ENCODE peak calls at places on chromosomes 11 and 22, in seven cellular contexts. Z, M, I, V, D, H and C are unnamed samples.

GRCh38 chr11:57335343-57336110 is at the start of gene SSRP1:
- DNase-seq in H (peak), I (peak), Z (peak), M (peak), D (peak), V (peak), C (peak)

GRCh38 chr11:2770556-2771301 is 70.9 kb upstream of the KCNQ1OT1 start:
- DNase-seq in V (no peak), I (no peak), Z (no peak), H (no peak), D (peak), M (no peak), C (no peak)

GRCh38 chr11:62128835-62129234 is 5.0 kb downstream of the INCENP start:
- DNase-seq in H (no peak), Z (no peak), V (no peak), M (no peak), I (no peak), D (no peak), C (no peak)

GRCh38 chr11:75194147-75194546 is 43.2 kb downstream of the SLCO2B1 start:
- DNase-seq in Z (no peak), M (no peak), V (no peak), H (no peak), D (no peak), I (no peak), C (no peak)

GRCh38 chr22:26672060-26672471 is 14.7 kb downstream of the MIAT start:
- DNase-seq in V (no peak), M (no peak), I (no peak), H (no peak), D (no peak), Z (no peak), C (no peak)

GRCh38 chr11:111039982-111040381 is 205.5 kb upstream of the POU2AF2 start:
- DNase-seq in I (no peak), D (no peak), V (no peak), H (no peak), Z (no peak), M (no peak), C (no peak)

GRCh38 chr22:26406118-26406517 is 22.9 kb upstream of the ASPHD2 start:
- DNase-seq in V (no peak), D (no peak), Z (peak), I (no peak), H (peak), M (peak), C (no peak)

GRCh38 chr22:46452195-46453005 is 85.0 kb downstream of the CELSR1 start:
- DNase-seq in Z (no peak), M (no peak), V (no peak), H (no peak), D (peak), I (no peak), C (no peak)

GRCh38 chr11:34809191-34810106 is 106.7 kb downstream of the APIP start:
- DNase-seq in Z (no peak), V (no peak), H (no peak), M (no peak), D (no peak), I (peak), C (no peak)

GRCh38 chr22:40922484-40923303 is 28.5 kb upstream of the RBX1 start:
- DNase-seq in I (peak), Z (peak), D (no peak), M (peak), H (peak), V (peak), C (peak)

GRCh38 chr11:614091-614582 is 1.6 kb downstream of the IRF7 start:
- DNase-seq in I (no peak), M (no peak), Z (no peak), D (no peak), H (no peak), V (no peak), C (no peak)

GRCh38 chr11:132115454-132115853 is 745.0 kb downstream of the NTM start:
- DNase-seq in Z (no peak), D (no peak), H (peak), I (peak), V (no peak), M (no peak), C (no peak)

GRCh38 chr22:17137861-17138425 is 16.8 kb upstream of the TMEM121B start:
- DNase-seq in D (no peak), M (no peak), H (no peak), V (no peak), I (no peak), Z (no peak), C (no peak)

GRCh38 chr11:131609317-131609716 is 238.9 kb downstream of the NTM start:
- DNase-seq in V (no peak), M (no peak), D (no peak), H (no peak), I (no peak), Z (peak), C (no peak)

GRCh38 chr22:33272866-33273265 is 214.7 kb upstream of the SYN3 start:
- DNase-seq in H (no peak), I (no peak), Z (no peak), D (no peak), M (no peak), V (no peak), C (no peak)

GRCh38 chr11:34219279-34219678 is 113.8 kb downstream of the NAT10 start:
- DNase-seq in H (no peak), Z (no peak), M (no peak), D (no peak), I (no peak), V (no peak), C (no peak)

GRCh38 chr22:17155941-17156340 is 3.1 kb downstream of the HDHD5 start:
- DNase-seq in H (no peak), Z (no peak), D (no peak), M (no peak), V (no peak), I (no peak), C (no peak)

GRCh38 chr11:62603771-62604170 is 2.1 kb upstream of the MTA2 start:
- DNase-seq in M (no peak), Z (no peak), H (no peak), V (no peak), D (no peak), I (no peak), C (no peak)

GRCh38 chr11:122101625-122102291 is 14.3 kb downstream of the BLID start:
- DNase-seq in H (peak), V (no peak), D (peak), M (peak), I (peak), Z (peak), C (peak)

GRCh38 chr11:59866397-59866796 is at the start of gene TCN1:
- DNase-seq in D (no peak), I (peak), M (no peak), H (no peak), V (no peak), Z (no peak), C (no peak)

GRCh38 chr11:73034777-73035176 is 107.3 kb downstream of the FCHSD2 start:
- DNase-seq in M (no peak), V (no peak), H (no peak), D (no peak), Z (no peak), I (no peak), C (no peak)

GRCh38 chr11:72627594-72628281 is 46.5 kb downstream of the PDE2A start:
- DNase-seq in I (no peak), H (no peak), M (no peak), V (no peak), D (no peak), Z (no peak), C (no peak)

GRCh38 chr11:126304457-126305072 is 705 bp downstream of the DCPS start:
- DNase-seq in Z (no peak), V (no peak), I (no peak), H (no peak), D (no peak), M (no peak), C (no peak)

GRCh38 chr11:134633276-134633675 is 221.2 kb upstream of the B3GAT1 start:
- DNase-seq in V (no peak), D (no peak), M (no peak), H (no peak), Z (no peak), I (no peak), C (no peak)

GRCh38 chr11:120209750-120210650 is 832 bp upstream of the OAF start:
- DNase-seq in Z (no peak), H (no peak), I (no peak), M (no peak), D (peak), V (no peak), C (no peak)

GRCh38 chr11:61893981-61894380 is 2.6 kb upstream of the FADS3 start:
- DNase-seq in H (no peak), D (no peak), Z (peak), V (no peak), I (no peak), M (no peak), C (no peak)